ENCODE peak calls at places on chromosomes 16 and 17, in four cellular contexts. K is sigmoid colon, E is PC-3, X is fibroblast of lung. O is an unnamed sample. For H3K4me1, the result is how much of the 10 kb centered on the place peaks cover.

GRCh38 chr16:627458-628239 is 3.1 kb upstream of the WFIKKN1 start:
- DNase-seq in K (peak), E (peak), X (no peak), O (no peak)

GRCh38 chr17:49821466-49821865 is 26.4 kb downstream of the TAC4 start:
- DNase-seq in K (no peak), E (no peak), X (no peak), O (no peak)

GRCh38 chr17:61000911-61001310 is 323.3 kb downstream of the BCAS3 start:
- DNase-seq in K (no peak), E (peak), X (peak), O (no peak)

GRCh38 chr17:3893003-3893719 is at the start of gene CAMKK1:
- DNase-seq in K (peak), E (peak), X (peak), O (peak)

GRCh38 chr16:85303354-85303883 is 191.1 kb upstream of the CIBAR2 start:
- DNase-seq in K (peak), E (no peak), X (peak), O (peak)

GRCh38 chr17:78538033-78538776 is 39.0 kb downstream of the DNAH17 start:
- DNase-seq in K (peak), E (peak), X (no peak), O (no peak)

GRCh38 chr17:13917635-13918034 is 151.7 kb upstream of the COX10 start:
- DNase-seq in K (no peak), E (no peak), X (no peak), O (no peak)

GRCh38 chr16:782766-783403 is 5.3 kb downstream of the RPUSD1 start:
- DNase-seq in K (no peak), E (peak), X (no peak), O (no peak)

GRCh38 chr17:39153541-39154111 is 2.2 kb upstream of the PLXDC1 start:
- DNase-seq in K (peak), E (peak), X (peak), O (peak)

GRCh38 chr16:11085025-11085485 is 140.7 kb downstream of the CLEC16A start:
- DNase-seq in K (peak), E (no peak), X (peak), O (no peak)

GRCh38 chr16:7744546-7745294 is 412.1 kb downstream of the RBFOX1 start:
- DNase-seq in K (no peak), E (no peak), X (no peak), O (no peak)

GRCh38 chr17:15999141-15999973 is at the start of the genes TTC19 and ZSWIM7:
- DNase-seq in K (peak), E (peak), X (peak), O (peak)

GRCh38 chr17:49742256-49742655 is 21.7 kb downstream of the FAM117A start:
- DNase-seq in K (no peak), E (no peak), X (peak), O (peak)

GRCh38 chr17:68684860-68685493 is 83.8 kb upstream of the FAM20A start:
- DNase-seq in K (no peak), E (no peak), X (no peak), O (no peak)

GRCh38 chr17:45096141-45096540 is 35.0 kb downstream of the NMT1 start:
- DNase-seq in K (no peak), E (peak), X (peak), O (no peak)

GRCh38 chr16:54116126-54116525 is 170.5 kb downstream of the IRX3 start:
- DNase-seq in K (no peak), E (no peak), X (no peak), O (no peak)

GRCh38 chr17:37818689-37819088 is 73.8 kb upstream of the HNF1B start:
- DNase-seq in K (no peak), E (peak), X (peak), O (no peak)

GRCh38 chr16:20899503-20900298 is 457 bp downstream of the DCUN1D3 start:
- DNase-seq in K (no peak), E (no peak), X (no peak), O (peak)

GRCh38 chr17:38958326-38958725 is 8.9 kb downstream of the FBXO47 start:
- DNase-seq in K (no peak), E (no peak), X (peak), O (no peak)

GRCh38 chr16:17375388-17376304 is 95.1 kb downstream of the XYLT1 start:
- DNase-seq in K (no peak), E (no peak), X (no peak), O (no peak)

GRCh38 chr16:81429045-81429521 is 15.5 kb upstream of the CMIP start:
- DNase-seq in K (no peak), E (peak), X (peak), O (no peak)

GRCh38 chr16:69113216-69113615 is 7.8 kb downstream of the HAS3 start:
- DNase-seq in K (peak), E (no peak), X (no peak), O (no peak)

GRCh38 chr16:75965504-75966374 is 239.4 kb upstream of the CPHXL start:
- DNase-seq in K (no peak), E (peak), X (no peak), O (no peak)

GRCh38 chr16:11914759-11915643 is 755 bp downstream of the GSPT1 start:
- DNase-seq in K (peak), E (peak), X (peak), O (peak)

GRCh38 chr17:15513058-15513858 is 45.8 kb upstream of the CDRT4 start:
- DNase-seq in K (no peak), E (no peak), X (peak), O (no peak)

GRCh38 chr17:41773190-41773588 is 13.3 kb downstream of the JUP start:
- DNase-seq in K (peak), E (peak), X (peak), O (no peak)

GRCh38 chr16:81745704-81746558 is 33.2 kb upstream of the PLCG2 start:
- DNase-seq in K (peak), E (no peak), X (peak), O (peak)

GRCh38 chr16:24668481-24669001 is 60.9 kb upstream of the TNRC6A start:
- DNase-seq in K (no peak), E (no peak), X (peak), O (peak)

GRCh38 chr16:74563828-74564263 is 43.1 kb downstream of the GLG1 start:
- DNase-seq in K (no peak), E (peak), X (peak), O (no peak)

GRCh38 chr17:55527520-55528118 is 16.4 kb upstream of the SMIM36 start:
- DNase-seq in K (no peak), E (peak), X (peak), O (no peak)

GRCh38 chr16:82630688-82631087 is 3.9 kb downstream of the CDH13 start:
- DNase-seq in K (peak), E (peak), X (no peak), O (no peak)

GRCh38 chr16:75218256-75219076 is at the start of gene CTRB1:
- DNase-seq in K (no peak), E (no peak), X (no peak), O (no peak)

GRCh38 chr16:57500578-57501111 is 14.4 kb upstream of the DOK4 start:
- DNase-seq in K (peak), E (no peak), X (no peak), O (no peak)

GRCh38 chr17:3972281-3972731 is 8.1 kb upstream of the ATP2A3 start:
- DNase-seq in K (no peak), E (no peak), X (no peak), O (no peak)

GRCh38 chr17:78723001-78723796 is 58.9 kb downstream of the CYTH1 start:
- DNase-seq in K (peak), E (no peak), X (peak), O (no peak)

GRCh38 chr16:29729116-29729521 is 16.7 kb downstream of the C16orf54 start:
- DNase-seq in K (no peak), E (peak), X (peak), O (no peak)

GRCh38 chr17:34177642-34178041 is 77.4 kb upstream of the CCL2 start:
- DNase-seq in K (no peak), E (no peak), X (peak), O (no peak)

GRCh38 chr16:7217797-7218196 is 114.8 kb upstream of the RBFOX1 start:
- DNase-seq in K (no peak), E (no peak), X (no peak), O (no peak)

DNA sequence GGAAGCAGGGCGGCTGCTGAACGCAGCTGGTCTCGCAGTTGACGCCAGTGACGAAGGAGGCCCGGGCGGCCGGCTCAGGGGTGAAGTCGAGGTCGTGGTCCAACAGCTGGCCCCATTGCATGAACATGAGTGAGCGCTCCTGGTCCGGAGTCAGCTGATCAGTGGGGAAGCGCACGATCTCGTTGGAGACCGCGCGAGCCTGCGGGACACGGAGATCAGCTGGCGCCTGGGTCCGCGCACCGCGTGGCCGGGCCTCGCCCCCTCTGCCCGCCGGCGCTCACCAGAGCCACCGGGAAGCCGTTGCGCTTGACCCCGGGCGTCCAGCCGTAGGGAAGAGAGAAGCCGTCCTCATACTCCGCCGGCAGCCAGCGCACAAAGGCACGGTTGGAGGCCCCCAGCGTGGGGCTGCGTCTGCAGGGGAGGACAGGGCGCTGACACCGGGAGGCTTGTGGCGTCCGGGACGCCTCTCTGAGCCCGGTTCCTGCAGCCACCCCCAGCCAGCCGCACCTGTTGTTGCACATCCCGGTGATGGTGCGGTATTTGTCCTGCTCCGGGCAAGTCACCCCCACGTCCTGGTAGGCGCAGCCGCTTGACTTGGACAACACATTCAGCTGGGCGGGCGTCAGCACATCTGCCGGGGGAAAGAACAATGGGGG is 1.6 kb downstream of the MPO start:
- DNase-seq in K (peak), E (no peak), X (peak), O (no peak)
- H3K4me3 ChIP-seq in K (peak), E (no peak), X (no peak), O (no peak)

DNA sequence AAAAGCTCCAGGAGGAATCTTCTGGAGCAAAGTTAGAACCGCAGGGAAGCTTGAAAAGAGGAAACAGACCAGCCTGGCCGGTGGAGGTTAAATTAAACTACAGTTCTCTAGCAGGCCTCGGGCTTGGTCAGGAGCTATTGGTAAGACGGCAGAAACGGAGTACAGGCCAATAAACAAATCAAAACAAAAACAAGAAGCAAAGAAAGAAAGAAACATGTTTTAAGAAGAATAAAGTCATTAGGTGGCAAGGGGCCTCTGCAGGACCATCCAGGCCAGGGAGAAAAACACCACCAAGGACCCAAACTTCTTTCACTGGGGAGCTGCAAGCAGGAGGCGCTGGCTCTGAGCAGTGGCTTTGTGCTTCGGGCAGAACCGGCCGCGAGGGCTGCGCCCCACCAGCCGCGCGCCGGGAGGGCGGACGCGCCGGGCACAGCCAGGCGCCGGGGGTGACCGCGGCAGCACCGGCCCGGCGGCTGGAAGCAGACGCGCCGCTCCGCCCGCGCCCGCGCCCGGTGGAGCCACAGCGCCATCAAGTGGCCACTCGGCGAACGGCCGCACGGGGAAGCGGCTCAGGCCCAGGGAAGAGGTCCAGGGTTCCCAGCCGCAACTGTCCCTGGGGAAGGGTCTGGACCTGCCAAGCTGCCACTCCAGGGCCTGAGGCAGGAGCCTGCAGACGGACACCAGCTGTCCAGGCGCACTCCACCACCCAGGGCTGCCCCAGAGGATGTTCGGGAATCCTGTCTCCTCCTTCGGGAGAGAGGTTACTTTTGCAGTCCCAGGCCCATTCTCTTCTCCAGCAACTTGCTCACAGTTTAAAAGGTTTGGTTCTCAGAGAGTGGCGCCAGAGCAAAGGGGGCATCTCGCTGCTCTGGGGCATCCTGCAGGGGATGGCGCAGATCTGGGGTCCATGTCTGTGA is 419.4 kb downstream of the SOX9 start:
- DNase-seq in K (peak), E (peak), X (peak), O (no peak)
- H3K4me1 ChIP-seq in K (under half), E (under half), X (under half), O (under half)

DNA sequence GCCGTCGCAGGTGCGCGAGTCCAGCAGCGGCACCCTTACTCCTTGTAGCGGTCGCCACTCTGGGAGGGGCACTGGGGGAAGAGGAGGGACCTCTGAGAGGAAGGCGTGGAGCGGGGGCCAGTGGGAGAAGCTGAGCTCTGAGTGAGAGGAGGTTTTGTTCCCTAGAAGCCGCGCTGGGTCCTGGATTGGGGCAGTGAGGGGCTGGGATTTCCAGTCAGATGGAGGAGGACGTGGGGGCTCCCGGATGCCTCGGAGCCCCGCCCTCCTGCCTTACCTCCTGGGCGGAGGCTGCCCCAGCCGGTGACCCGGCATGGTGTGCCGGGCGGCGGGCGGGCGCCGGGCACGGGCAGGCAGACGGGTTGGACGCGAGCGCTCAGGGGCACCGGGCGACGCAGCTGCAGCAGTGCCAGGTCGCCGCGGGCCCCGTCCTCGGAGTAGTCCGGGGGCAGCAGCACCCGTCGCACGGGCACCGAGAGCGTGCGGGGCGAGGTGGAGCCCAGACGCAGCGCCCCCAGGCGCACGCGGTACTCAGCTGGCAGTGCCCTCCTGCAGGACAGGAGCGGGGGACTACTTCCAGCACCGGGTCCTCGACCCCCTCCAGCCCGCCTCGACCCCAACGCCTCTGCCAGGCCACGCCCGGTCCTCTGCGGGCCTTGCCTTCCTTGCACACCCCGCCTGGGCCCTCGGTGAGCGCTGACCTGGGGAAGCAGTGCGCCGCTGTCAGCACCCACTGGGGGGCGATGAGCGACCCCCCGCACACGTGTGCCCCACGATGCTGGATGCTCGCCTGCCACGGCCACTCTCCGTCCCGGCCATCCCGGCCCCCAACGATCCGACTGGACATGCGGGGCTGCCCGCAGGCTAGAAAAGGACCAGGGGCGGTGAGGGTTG is 2.0 kb downstream of the PRSS33 start:
- DNase-seq in K (peak), E (no peak), X (no peak), O (no peak)
- H3K4me3 ChIP-seq in K (peak), E (peak), X (no peak), O (peak)

DNA sequence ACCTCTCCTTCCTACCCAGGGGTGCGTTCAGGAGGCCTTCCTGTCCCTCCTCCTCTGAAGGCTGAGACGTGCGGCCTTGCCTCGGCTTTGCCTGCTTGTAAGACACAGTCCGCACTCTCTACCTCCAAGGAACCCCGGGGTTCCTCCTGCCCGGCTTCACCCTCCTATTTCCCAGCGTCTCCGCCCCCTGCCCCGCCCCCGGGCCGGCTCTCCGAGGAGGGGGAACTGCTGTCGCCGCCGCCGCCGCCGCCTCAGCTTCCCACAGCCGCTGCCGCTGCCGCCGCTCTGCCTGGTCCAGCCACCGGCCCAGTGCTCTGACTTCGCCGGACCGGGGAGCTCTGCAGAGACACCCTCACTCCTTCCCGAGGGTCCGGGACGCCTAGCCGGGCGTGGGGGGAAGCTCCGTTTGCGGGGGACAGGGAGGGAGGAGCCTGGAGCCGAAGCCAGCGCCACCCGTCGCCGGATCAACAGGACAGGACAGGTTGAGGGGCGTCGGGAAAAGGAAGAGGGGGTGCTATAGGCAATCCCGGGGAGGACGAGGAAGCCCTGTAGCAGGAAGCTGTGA is 1.2 kb upstream of the FGF11 start:
- DNase-seq in K (no peak), E (no peak), X (no peak), O (peak)
- H3K4me1 ChIP-seq in K (half or more), E (under half), X (under half), O (under half)

GRCh38 chr16:3609895-3610697 is 1.3 kb downstream of the SLX4 start:
- DNase-seq in K (no peak), E (no peak), X (no peak), O (no peak)
- H3K4me3 ChIP-seq in K (peak), E (peak), X (peak), O (peak)

DNA sequence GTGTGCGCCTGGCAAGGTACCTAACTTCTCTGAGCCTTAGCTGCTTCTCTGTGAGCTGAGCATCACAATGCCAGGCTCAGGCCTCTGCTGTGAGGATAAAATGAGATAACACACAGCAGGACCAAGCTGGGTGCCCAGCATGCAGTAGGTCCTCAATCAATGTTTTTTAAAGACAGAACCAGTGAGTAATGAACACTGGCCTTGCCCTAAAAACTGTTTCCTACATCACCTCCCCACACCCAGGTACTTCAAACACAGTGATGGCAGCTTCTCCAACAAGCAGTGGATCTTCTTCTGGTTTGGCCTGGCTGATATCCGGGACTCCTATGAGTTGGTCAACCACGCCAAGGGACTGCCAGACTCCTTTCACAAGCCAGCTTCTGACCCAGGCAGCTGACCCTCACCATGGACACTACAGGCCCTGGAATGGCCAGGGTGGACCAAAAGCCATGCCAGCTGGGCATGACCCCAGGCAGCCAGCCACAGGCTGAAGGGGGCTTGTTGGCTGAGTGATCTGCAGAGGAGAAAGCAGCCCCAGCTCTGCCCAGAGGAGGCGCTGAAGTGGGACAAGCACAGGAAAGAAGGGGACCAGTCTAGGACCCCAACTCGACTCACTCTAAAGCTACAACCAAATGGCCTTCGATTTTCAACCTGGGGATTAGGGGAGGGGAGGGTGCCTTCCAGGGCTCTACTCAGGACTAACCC is 3.9 kb downstream of the NAGS start:
- DNase-seq in K (no peak), E (no peak), X (no peak), O (no peak)
- H3K4me1 ChIP-seq in K (under half), E (under half), X (under half), O (under half)

GRCh38 chr17:31007695-31008373 is 37.0 kb downstream of the RNF135 start:
- DNase-seq in K (no peak), E (no peak), X (no peak), O (no peak)
- H3K4me3 ChIP-seq in K (peak), E (peak), X (peak), O (peak)

DNA sequence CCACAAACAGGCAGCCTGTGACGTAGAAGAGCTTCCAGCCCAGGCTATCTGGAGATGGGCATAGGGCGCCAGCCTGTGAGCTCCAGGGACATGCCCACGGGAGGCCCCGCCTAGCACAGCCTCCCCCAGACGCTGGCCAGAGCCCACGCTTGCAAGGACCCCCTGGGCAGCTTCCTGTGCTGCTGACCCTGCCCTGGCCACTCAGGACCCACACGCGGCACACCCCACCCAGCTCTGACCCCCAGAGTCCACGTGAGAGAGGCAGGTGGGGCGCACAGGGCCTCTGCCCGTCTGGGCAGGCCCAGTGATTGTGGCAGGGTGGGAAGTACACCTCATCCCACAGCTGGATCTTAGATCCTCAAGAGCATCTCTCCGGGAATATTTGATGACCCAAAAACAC is 3.9 kb downstream of the CYBC1 start:
- DNase-seq in K (no peak), E (no peak), X (no peak), O (no peak)
- H3K4me1 ChIP-seq in K (under half), E (under half), X (under half), O (under half)

O was measured in naive thymus-derived CD4-positive, alpha-beta T cell.